ENCODE peak calls at places on chromosomes 3 and 15, in seven cellular contexts. One of them, this sample, is unnamed.
A peak's percentile ranks its signal among the peaks of the same experiment; 100 is the strongest.

GRCh38 chr3:134370611-134371451 is 3.4 kb downstream of the AMOTL2 start:
- DNase-seq in MM.1S: no peak
- DNase-seq in IMR-90: no peak
- DNase-seq in PC-3: no peak
- DNase-seq in endothelial cell of umbilical vein: no peak
- DNase-seq in HCT116: no peak
- DNase-seq in GM23248: peak; percentile 23
- DNase-seq in this sample: no peak

GRCh38 chr15:40554164-40554530 is 10.7 kb downstream of the CCDC32 start:
- DNase-seq in MM.1S: peak; percentile 2
- DNase-seq in IMR-90: no peak
- DNase-seq in PC-3: no peak
- DNase-seq in endothelial cell of umbilical vein: peak; percentile 16
- DNase-seq in HCT116: no peak
- DNase-seq in GM23248: no peak
- DNase-seq in this sample: no peak

GRCh38 chr3:9169326-9169725 is 80.1 kb downstream of the SRGAP3 start:
- DNase-seq in MM.1S: no peak
- DNase-seq in IMR-90: no peak
- DNase-seq in PC-3: no peak
- DNase-seq in endothelial cell of umbilical vein: no peak
- DNase-seq in HCT116: no peak
- DNase-seq in GM23248: no peak
- DNase-seq in this sample: peak; percentile 92

GRCh38 chr3:120495809-120496208 is 45.0 kb upstream of the FSTL1 start:
- DNase-seq in MM.1S: no peak
- DNase-seq in IMR-90: no peak
- DNase-seq in PC-3: peak; percentile 50
- DNase-seq in endothelial cell of umbilical vein: peak; percentile 29
- DNase-seq in HCT116: no peak
- DNase-seq in GM23248: no peak
- DNase-seq in this sample: no peak

GRCh38 chr3:98732239-98733054 is 30.7 kb upstream of the ST3GAL6 start:
- DNase-seq in MM.1S: peak; percentile 82
- DNase-seq in IMR-90: no peak
- DNase-seq in PC-3: peak; percentile 67
- DNase-seq in endothelial cell of umbilical vein: peak; percentile 59
- DNase-seq in HCT116: peak; percentile 40
- DNase-seq in GM23248: peak; percentile 54
- DNase-seq in this sample: peak; percentile 58

GRCh38 chr3:67946446-67946845 is 292.0 kb upstream of the SUCLG2 start:
- DNase-seq in MM.1S: peak; percentile 68
- DNase-seq in IMR-90: peak; percentile 1
- DNase-seq in PC-3: no peak
- DNase-seq in endothelial cell of umbilical vein: no peak
- DNase-seq in HCT116: no peak
- DNase-seq in GM23248: no peak
- DNase-seq in this sample: no peak

GRCh38 chr3:52004158-52004787 is 8.6 kb upstream of the RPL29 start:
- DNase-seq in MM.1S: no peak
- DNase-seq in IMR-90: peak; percentile 48
- DNase-seq in PC-3: no peak
- DNase-seq in endothelial cell of umbilical vein: peak; percentile 20
- DNase-seq in HCT116: no peak
- DNase-seq in GM23248: peak; percentile 26
- DNase-seq in this sample: no peak

GRCh38 chr3:155185623-155186022 is 105.5 kb downstream of the MME start:
- DNase-seq in MM.1S: peak; percentile 48
- DNase-seq in IMR-90: peak; percentile 75
- DNase-seq in PC-3: peak; percentile 27
- DNase-seq in endothelial cell of umbilical vein: no peak
- DNase-seq in HCT116: no peak
- DNase-seq in GM23248: peak; percentile 82
- DNase-seq in this sample: peak; percentile 27

GRCh38 chr3:124882749-124883148 is 4.4 kb downstream of the ITGB5 start:
- DNase-seq in MM.1S: no peak
- DNase-seq in IMR-90: peak; percentile 12
- DNase-seq in PC-3: peak; percentile 15
- DNase-seq in endothelial cell of umbilical vein: no peak
- DNase-seq in HCT116: no peak
- DNase-seq in GM23248: peak; percentile 34
- DNase-seq in this sample: no peak

GRCh38 chr3:137263982-137264777 is 306.4 kb downstream of the IL20RB start:
- DNase-seq in MM.1S: no peak
- DNase-seq in IMR-90: no peak
- DNase-seq in PC-3: no peak
- DNase-seq in endothelial cell of umbilical vein: no peak
- DNase-seq in HCT116: no peak
- DNase-seq in GM23248: no peak
- DNase-seq in this sample: no peak

GRCh38 chr15:33584797-33585196 is 274.0 kb downstream of the RYR3 start:
- DNase-seq in MM.1S: no peak
- DNase-seq in IMR-90: peak; percentile 12
- DNase-seq in PC-3: peak; percentile 69
- DNase-seq in endothelial cell of umbilical vein: no peak
- DNase-seq in HCT116: no peak
- DNase-seq in GM23248: peak; percentile 83
- DNase-seq in this sample: peak; percentile 69

GRCh38 chr15:33592864-33593263 is 282.1 kb downstream of the RYR3 start:
- DNase-seq in MM.1S: no peak
- DNase-seq in IMR-90: no peak
- DNase-seq in PC-3: no peak
- DNase-seq in endothelial cell of umbilical vein: no peak
- DNase-seq in HCT116: no peak
- DNase-seq in GM23248: no peak
- DNase-seq in this sample: no peak

GRCh38 chr15:33586791-33587697 is 276.3 kb downstream of the RYR3 start:
- DNase-seq in MM.1S: no peak
- DNase-seq in IMR-90: no peak
- DNase-seq in PC-3: no peak
- DNase-seq in endothelial cell of umbilical vein: no peak
- DNase-seq in HCT116: no peak
- DNase-seq in GM23248: no peak
- DNase-seq in this sample: peak; percentile 19

GRCh38 chr15:33587773-33588172 is 277.0 kb downstream of the RYR3 start:
- DNase-seq in MM.1S: no peak
- DNase-seq in IMR-90: no peak
- DNase-seq in PC-3: no peak
- DNase-seq in endothelial cell of umbilical vein: no peak
- DNase-seq in HCT116: no peak
- DNase-seq in GM23248: peak; percentile 84
- DNase-seq in this sample: no peak
- H3K9me3 ChIP-seq in MM.1S: no peaks in the 10 kb centered on the region
- H3K9me3 ChIP-seq in IMR-90: no peaks in the 10 kb centered on the region
- H3K9me3 ChIP-seq in PC-3: no peaks in the 10 kb centered on the region
- H3K9me3 ChIP-seq in endothelial cell of umbilical vein: no peaks in the 10 kb centered on the region
- H3K9me3 ChIP-seq in HCT116: no peaks in the 10 kb centered on the region
- H3K9me3 ChIP-seq in GM23248: no peaks in the 10 kb centered on the region
- H3K9me3 ChIP-seq in this sample: no peaks in the 10 kb centered on the region

DNA sequence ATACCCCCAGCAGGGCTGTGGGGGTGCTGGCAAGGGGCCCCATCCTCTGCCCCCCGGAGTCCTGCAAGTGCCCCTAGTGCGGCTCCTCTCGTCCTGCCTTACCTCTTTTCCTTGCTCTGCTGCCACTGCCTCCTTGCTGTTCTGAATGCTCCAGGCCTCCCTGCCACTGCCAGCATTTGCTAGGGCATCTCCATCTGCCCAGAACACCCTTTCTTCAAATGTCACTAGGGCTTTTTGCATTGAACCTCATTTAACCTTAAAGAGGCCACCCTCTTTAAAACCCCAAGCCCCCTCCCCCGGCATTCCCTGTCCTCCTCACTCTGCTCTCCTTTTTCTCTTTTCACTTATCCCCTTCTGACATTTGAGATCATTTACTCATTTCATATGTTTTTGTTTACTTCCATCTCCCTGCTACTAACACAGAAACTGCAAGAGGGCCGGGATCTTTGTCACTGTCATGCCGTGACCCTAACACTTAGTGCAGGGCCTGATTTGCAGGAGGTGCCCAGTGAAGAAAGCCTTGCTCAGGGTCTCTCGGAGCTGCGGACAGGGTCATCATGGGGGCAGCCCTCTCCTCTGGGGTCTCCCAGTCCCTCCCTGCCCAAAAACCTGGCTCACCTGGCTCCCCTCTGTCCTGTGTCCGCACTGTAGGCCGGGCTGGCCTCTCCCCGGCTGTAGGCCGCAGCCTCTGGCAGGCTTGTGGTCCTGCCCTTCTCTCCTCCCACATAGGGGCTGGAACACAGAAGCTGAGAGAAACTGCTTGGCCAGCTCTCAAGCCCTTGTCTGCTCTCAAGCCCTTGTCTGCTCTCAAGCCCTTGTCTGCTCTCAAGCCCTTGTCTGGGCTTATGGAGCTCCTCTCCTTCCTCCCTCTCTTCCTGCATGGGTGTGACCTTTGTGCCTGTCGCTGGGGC is at the start of gene ACOX2:
- DNase-seq in MM.1S: no peak
- DNase-seq in IMR-90: peak; percentile 70
- DNase-seq in PC-3: no peak
- DNase-seq in endothelial cell of umbilical vein: peak; percentile 43
- DNase-seq in HCT116: no peak
- DNase-seq in GM23248: peak; percentile 81
- DNase-seq in this sample: no peak
- H3K9ac ChIP-seq in MM.1S: no peak within 1 kb of the TSS
- H3K9ac ChIP-seq in IMR-90: peak within 1 kb of the TSS; percentile 85
- H3K9ac ChIP-seq in PC-3: no peak within 1 kb of the TSS
- H3K9ac ChIP-seq in endothelial cell of umbilical vein: no peak within 1 kb of the TSS
- H3K9ac ChIP-seq in HCT116: no peak within 1 kb of the TSS
- H3K9ac ChIP-seq in GM23248: peak within 1 kb of the TSS; percentile 98
- H3K9ac ChIP-seq in this sample: no peak within 1 kb of the TSS

DNA sequence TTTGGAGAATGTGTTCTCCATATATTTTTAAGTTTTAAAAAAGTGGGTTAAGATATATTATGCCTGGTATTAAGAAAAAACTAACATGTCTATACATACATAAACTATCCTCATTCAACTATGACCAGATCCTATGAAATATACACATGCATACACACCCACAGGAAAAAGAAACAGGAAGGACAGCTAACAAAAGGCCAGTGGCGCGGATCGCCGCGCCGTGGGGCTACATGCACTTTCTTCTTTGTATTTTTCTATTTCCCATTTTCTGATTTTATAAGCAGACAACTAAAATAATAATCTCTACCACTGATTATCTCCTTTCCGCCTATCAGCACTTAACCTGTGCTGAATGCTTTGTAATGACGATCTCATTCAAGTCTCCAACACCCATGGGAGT is 160.1 kb downstream of the OR4M2 start:
- DNase-seq in MM.1S: no peak
- DNase-seq in IMR-90: no peak
- DNase-seq in PC-3: no peak
- DNase-seq in endothelial cell of umbilical vein: no peak
- DNase-seq in HCT116: no peak
- DNase-seq in GM23248: no peak
- DNase-seq in this sample: no peak
- H3K9me3 ChIP-seq in MM.1S: no peaks in the 10 kb centered on the region
- H3K9me3 ChIP-seq in IMR-90: peaks cover 39% of the 10 kb centered on the region
- H3K9me3 ChIP-seq in PC-3: peaks cover 20% of the 10 kb centered on the region
- H3K9me3 ChIP-seq in endothelial cell of umbilical vein: peaks cover 23% of the 10 kb centered on the region
- H3K9me3 ChIP-seq in HCT116: peaks cover 44% of the 10 kb centered on the region
- H3K9me3 ChIP-seq in GM23248: peaks cover 3% of the 10 kb centered on the region
- H3K9me3 ChIP-seq in this sample: no peaks in the 10 kb centered on the region

GRCh38 chr3:10338164-10338470 is 17.2 kb upstream of the SEC13 start:
- DNase-seq in MM.1S: no peak
- DNase-seq in IMR-90: no peak
- DNase-seq in PC-3: no peak
- DNase-seq in endothelial cell of umbilical vein: no peak
- DNase-seq in HCT116: no peak
- DNase-seq in GM23248: no peak
- DNase-seq in this sample: no peak

GRCh38 chr3:10336761-10337160 is 15.8 kb upstream of the SEC13 start:
- DNase-seq in MM.1S: no peak
- DNase-seq in IMR-90: no peak
- DNase-seq in PC-3: no peak
- DNase-seq in endothelial cell of umbilical vein: no peak
- DNase-seq in HCT116: no peak
- DNase-seq in GM23248: no peak
- DNase-seq in this sample: no peak

GRCh38 chr3:10335871-10336622 is 15.1 kb upstream of the SEC13 start:
- DNase-seq in MM.1S: no peak
- DNase-seq in IMR-90: no peak
- DNase-seq in PC-3: no peak
- DNase-seq in endothelial cell of umbilical vein: no peak
- DNase-seq in HCT116: no peak
- DNase-seq in GM23248: no peak
- DNase-seq in this sample: no peak

GRCh38 chr3:10338591-10339369 is 17.9 kb upstream of the SEC13 start:
- DNase-seq in MM.1S: no peak
- DNase-seq in IMR-90: no peak
- DNase-seq in PC-3: no peak
- DNase-seq in endothelial cell of umbilical vein: no peak
- DNase-seq in HCT116: no peak
- DNase-seq in GM23248: no peak
- DNase-seq in this sample: no peak

GRCh38 chr3:10337323-10338163 is 16.6 kb upstream of the SEC13 start:
- DNase-seq in MM.1S: peak; percentile 19
- DNase-seq in IMR-90: no peak
- DNase-seq in PC-3: no peak
- DNase-seq in endothelial cell of umbilical vein: no peak
- DNase-seq in HCT116: no peak
- DNase-seq in GM23248: no peak
- DNase-seq in this sample: no peak
- H3K9ac ChIP-seq in MM.1S: no peak overlapping the region
- H3K9ac ChIP-seq in IMR-90: no peak overlapping the region
- H3K9ac ChIP-seq in PC-3: no peak overlapping the region
- H3K9ac ChIP-seq in endothelial cell of umbilical vein: no peak overlapping the region
- H3K9ac ChIP-seq in HCT116: no peak overlapping the region
- H3K9ac ChIP-seq in GM23248: no peak overlapping the region
- H3K9ac ChIP-seq in this sample: no peak overlapping the region

GRCh38 chr15:20646529-20647142 is 105.0 kb upstream of the GOLGA6L6 start:
- DNase-seq in MM.1S: peak; percentile 74
- DNase-seq in IMR-90: no peak
- DNase-seq in PC-3: no peak
- DNase-seq in endothelial cell of umbilical vein: no peak
- DNase-seq in HCT116: no peak
- DNase-seq in GM23248: no peak
- DNase-seq in this sample: no peak

GRCh38 chr15:20645956-20646355 is 104.4 kb upstream of the GOLGA6L6 start:
- DNase-seq in MM.1S: peak; percentile 94
- DNase-seq in IMR-90: no peak
- DNase-seq in PC-3: no peak
- DNase-seq in endothelial cell of umbilical vein: no peak
- DNase-seq in HCT116: no peak
- DNase-seq in GM23248: peak; percentile 38
- DNase-seq in this sample: peak; percentile 47

GRCh38 chr15:20644026-20644425 is 102.4 kb upstream of the GOLGA6L6 start:
- DNase-seq in MM.1S: no peak
- DNase-seq in IMR-90: no peak
- DNase-seq in PC-3: no peak
- DNase-seq in endothelial cell of umbilical vein: no peak
- DNase-seq in HCT116: no peak
- DNase-seq in GM23248: no peak
- DNase-seq in this sample: no peak

GRCh38 chr15:20643024-20643770 is 101.6 kb upstream of the GOLGA6L6 start:
- DNase-seq in MM.1S: no peak
- DNase-seq in IMR-90: no peak
- DNase-seq in PC-3: no peak
- DNase-seq in endothelial cell of umbilical vein: no peak
- DNase-seq in HCT116: no peak
- DNase-seq in GM23248: no peak
- DNase-seq in this sample: no peak

GRCh38 chr15:20644896-20645295 is 103.3 kb upstream of the GOLGA6L6 start:
- DNase-seq in MM.1S: no peak
- DNase-seq in IMR-90: no peak
- DNase-seq in PC-3: no peak
- DNase-seq in endothelial cell of umbilical vein: no peak
- DNase-seq in HCT116: no peak
- DNase-seq in GM23248: no peak
- DNase-seq in this sample: no peak
- H3K9me3 ChIP-seq in MM.1S: no peaks in the 10 kb centered on the region
- H3K9me3 ChIP-seq in IMR-90: peaks cover 23% of the 10 kb centered on the region
- H3K9me3 ChIP-seq in PC-3: peaks cover 5% of the 10 kb centered on the region
- H3K9me3 ChIP-seq in endothelial cell of umbilical vein: peaks cover 11% of the 10 kb centered on the region
- H3K9me3 ChIP-seq in HCT116: peaks cover 34% of the 10 kb centered on the region
- H3K9me3 ChIP-seq in GM23248: no peaks in the 10 kb centered on the region
- H3K9me3 ChIP-seq in this sample: no peaks in the 10 kb centered on the region

This sample was measured in mammary epithelial cell.